ENCODE peak calls at places on chromosomes 2 and 18, in five cellular contexts. A is HepG2, E is SK-N-SH, H is K562, O is GM12878. F is an unnamed sample.

GRCh38 chr2:62439425-62439824 is 66.6 kb downstream of the TMEM17 start:
- DNase-seq in O (no peak), E (no peak), H (no peak), A (no peak), F (no peak)

GRCh38 chr2:67169417-67170140 is 227.6 kb upstream of the ETAA1 start:
- DNase-seq in A (no peak), O (no peak), E (no peak), H (no peak), F (no peak)

GRCh38 chr18:46374850-46375249 is 270.7 kb downstream of the HAUS1 start:
- DNase-seq in E (peak; percentile 56), H (peak; percentile 56), A (no peak), O (no peak), F (no peak)

GRCh38 chr2:76413436-76413835 is 702.7 kb upstream of the GCFC2 start:
- DNase-seq in A (no peak), E (no peak), O (no peak), H (no peak), F (no peak)

GRCh38 chr2:67485431-67485830 is 88.3 kb downstream of the ETAA1 start:
- DNase-seq in A (no peak), H (no peak), E (no peak), O (no peak), F (no peak)

GRCh38 chr2:3204451-3204850 is 173.2 kb downstream of the EIPR1 start:
- DNase-seq in O (no peak), H (no peak), A (no peak), E (no peak), F (no peak)

GRCh38 chr2:165582863-165583506 is 113.5 kb downstream of the CSRNP3 start:
- DNase-seq in O (no peak), E (no peak), A (no peak), H (no peak), F (no peak)

GRCh38 chr2:163681765-163682164 is 54.0 kb downstream of the FIGN start:
- DNase-seq in A (no peak), E (no peak), O (no peak), H (no peak), F (no peak)

GRCh38 chr2:188773075-188773474 is 201.1 kb upstream of the COL3A1 start:
- DNase-seq in E (no peak), O (no peak), H (no peak), A (no peak), F (no peak)

GRCh38 chr2:216499641-216500218 is 1.1 kb downstream of the RPL37A start:
- DNase-seq in O (no peak), H (no peak), A (no peak), E (no peak), F (no peak)

GRCh38 chr2:232897971-232898408 is 27.9 kb downstream of the SNORC start:
- DNase-seq in A (no peak), E (no peak), O (no peak), H (no peak), F (no peak)

GRCh38 chr2:217914878-217915277 is 87.9 kb downstream of the TNS1 start:
- DNase-seq in O (no peak), H (no peak), E (no peak), A (no peak), F (no peak)

GRCh38 chr2:120231974-120232635 is 8.9 kb upstream of the TMEM185B start:
- DNase-seq in O (peak; percentile 86), H (peak; percentile 41), E (no peak), A (no peak), F (no peak)

GRCh38 chr2:165745916-165746315 is 48.1 kb downstream of the GALNT3 start:
- DNase-seq in O (no peak), E (no peak), A (no peak), H (no peak), F (no peak)

GRCh38 chr18:49563130-49563540 is 1.3 kb downstream of the LIPG start:
- DNase-seq in O (no peak), A (no peak), H (no peak), E (no peak), F (no peak)

GRCh38 chr2:180728928-180729559 is 251.4 kb upstream of the UBE2E3 start:
- DNase-seq in E (no peak), A (no peak), H (no peak), O (no peak), F (no peak)

GRCh38 chr2:54099834-54100595 is 15.4 kb upstream of the ACYP2 start:
- DNase-seq in E (no peak), A (no peak), O (no peak), H (no peak), F (no peak)

GRCh38 chr2:124804014-124804940 is 779.2 kb downstream of the CNTNAP5 start:
- DNase-seq in H (peak; percentile 43), A (peak; percentile 69), E (peak; percentile 48), O (peak; percentile 12), F (peak; percentile 40)

GRCh38 chr18:21740724-21741510 is at the start of gene MIB1:
- DNase-seq in E (peak; percentile 96), H (peak; percentile 63), A (no peak), O (peak; percentile 83), F (peak; percentile 61)

GRCh38 chr2:112137516-112138142 is 556 bp upstream of the FBLN7 start:
- DNase-seq in O (no peak), H (peak; percentile 8), E (no peak), A (peak; percentile 35), F (no peak)

GRCh38 chr18:46502444-46502843 is 154.6 kb downstream of the LOXHD1 start:
- DNase-seq in H (peak; percentile 13), O (no peak), E (no peak), A (no peak), F (peak; percentile 22)

GRCh38 chr2:10317646-10318045 is 14.9 kb downstream of the HPCAL1 start:
- DNase-seq in A (no peak), E (no peak), H (peak; percentile 48), O (no peak), F (no peak)

GRCh38 chr2:181411105-181411849 is 45.9 kb upstream of the ITGA4 start:
- DNase-seq in A (no peak), O (peak; percentile 30), H (no peak), E (no peak), F (no peak)

GRCh38 chr2:86541282-86541681 is 22.0 kb downstream of the CHMP3 start:
- DNase-seq in O (no peak), E (no peak), A (no peak), H (no peak), F (no peak)

GRCh38 chr2:36356199-36356989 is 816 bp downstream of the CRIM1 start:
- DNase-seq in H (no peak), E (peak; percentile 72), A (no peak), O (no peak), F (no peak)

GRCh38 chr18:61761875-61762274 is 130.9 kb downstream of the RNF152 start:
- DNase-seq in H (no peak), E (no peak), O (no peak), A (no peak), F (no peak)

GRCh38 chr2:168744844-168745243 is 57.6 kb upstream of the NOSTRIN start:
- DNase-seq in O (no peak), A (no peak), E (no peak), H (no peak), F (no peak)

GRCh38 chr18:57581301-57581934 is 5.1 kb downstream of the FECH start:
- DNase-seq in O (peak; percentile 42), H (no peak), E (no peak), A (no peak), F (no peak)

GRCh38 chr2:10006248-10007147 is 36.9 kb upstream of the KLF11 start:
- DNase-seq in A (no peak), E (peak; percentile 92), H (no peak), O (no peak), F (no peak)

GRCh38 chr2:43455735-43456642 is 139.8 kb downstream of the THADA start:
- DNase-seq in A (peak; percentile 91), O (peak; percentile 35), E (no peak), H (no peak), F (no peak)

GRCh38 chr2:242075163-242075562 is 205.6 kb downstream of the RTP5 start:
- DNase-seq in H (no peak), A (no peak), E (no peak), O (no peak), F (no peak)

GRCh38 chr2:236641051-236641450 is 71.4 kb downstream of the ACKR3 start:
- DNase-seq in E (no peak), O (no peak), H (no peak), A (no peak), F (no peak)

DNA sequence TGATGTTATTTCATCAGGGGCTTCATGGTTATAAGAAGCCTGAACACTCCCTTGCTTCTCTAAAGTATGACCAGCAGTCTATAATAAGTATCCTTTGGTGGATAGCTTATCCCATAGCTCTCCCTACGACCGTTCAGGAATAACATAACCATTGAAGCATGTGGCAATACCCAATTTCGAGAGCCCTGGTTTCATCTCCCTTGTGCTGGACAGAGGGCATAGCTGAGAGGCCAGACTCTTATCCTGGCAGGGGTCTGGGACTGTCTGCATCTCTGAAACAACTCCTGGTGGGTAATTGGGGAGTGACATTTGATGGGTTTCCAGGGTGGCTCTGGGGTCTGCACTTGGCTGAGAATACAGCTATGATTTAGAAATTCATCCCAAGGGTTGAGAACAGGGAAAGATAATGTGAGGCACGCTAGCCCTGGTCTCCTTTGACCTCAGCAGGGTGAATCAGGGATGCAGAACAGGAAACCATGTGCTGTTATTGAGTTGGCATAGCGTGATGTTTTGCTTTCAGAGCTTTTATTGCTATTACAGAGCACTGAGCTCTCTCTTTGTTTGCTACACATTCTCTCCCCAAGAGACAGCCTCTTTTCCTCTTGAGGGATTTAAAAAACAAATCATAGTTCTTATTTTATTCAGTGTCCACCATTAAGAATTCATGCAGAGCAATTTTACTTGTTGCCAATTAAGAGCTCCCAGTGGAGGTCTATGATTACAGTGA is 274.6 kb downstream of the NCKAP5 start:
- DNase-seq in A (no peak), O (no peak), E (no peak), H (no peak), F (peak; percentile 16)
- TF ChIP-seq FOXM1 in A (no peak), O (no peak), E (no peak), H (no peak), F (no peak)

GRCh38 chr2:241049739-241050623 is 51.6 kb downstream of the SNED1 start:
- DNase-seq in O (no peak), A (no peak), E (peak; percentile 22), H (peak; percentile 44), F (no peak)
- TF ChIP-seq FOXM1 in O (no peak), A (no peak), E (no peak), H (no peak), F (no peak)

DNA sequence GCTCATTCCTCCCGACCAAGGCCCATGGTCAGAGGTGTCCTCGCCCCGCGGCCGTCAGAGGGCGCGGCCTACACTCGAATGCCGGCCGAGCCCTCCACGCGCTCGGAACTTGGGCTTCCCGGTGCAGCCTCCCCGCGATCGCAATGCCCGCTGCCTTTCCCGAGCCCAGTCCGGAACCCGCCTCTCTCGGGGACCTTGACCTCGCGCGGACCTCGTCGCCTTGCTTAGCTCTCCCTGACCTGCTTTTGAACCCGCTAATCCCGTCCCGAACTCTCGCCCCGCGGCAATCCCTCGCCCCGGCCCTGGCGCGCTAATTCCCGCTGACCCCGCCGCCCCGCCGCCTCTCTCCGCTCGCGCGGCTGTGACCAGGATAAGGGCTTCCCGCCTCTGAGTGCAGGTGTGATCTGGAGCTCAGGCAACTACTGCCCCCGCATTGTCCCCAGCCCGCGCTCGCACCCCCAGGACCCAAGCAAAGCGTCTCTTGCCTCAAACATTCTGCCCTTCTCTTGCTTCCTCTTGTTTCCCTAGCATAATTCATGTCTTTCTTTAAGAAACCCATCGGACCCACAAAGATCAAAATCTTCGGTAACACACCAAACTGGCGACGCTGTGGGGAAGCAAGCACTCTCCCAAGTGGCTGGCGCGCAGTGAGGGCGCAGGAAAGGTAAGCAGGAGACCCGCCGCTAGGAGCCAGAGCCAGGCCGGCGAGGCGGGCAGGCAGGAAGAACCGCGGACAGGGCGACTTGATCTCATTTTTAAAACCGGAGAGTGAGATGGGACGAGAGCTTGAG is 46.6 kb upstream of the ATP6V1B1 start:
- DNase-seq in H (no peak), A (no peak), E (no peak), O (no peak), F (no peak)
- TF ChIP-seq FOXM1 in H (no peak), A (no peak), E (no peak), O (no peak), F (no peak)

GRCh38 chr2:146820672-146821071 is 1024.2 kb upstream of the ACVR2A start:
- DNase-seq in E (no peak), O (no peak), A (no peak), H (no peak), F (no peak)
- TF ChIP-seq FOXM1 in E (no peak), O (no peak), A (no peak), H (no peak), F (no peak)